ENCODE peak calls at places on chromosomes 13 and 19, in six cellular contexts. One of them, this sample, is unnamed.
A peak's percentile ranks its signal among the peaks of the same experiment; 100 is the strongest.

GRCh38 chr19:40358773-40359172 is 10.3 kb downstream of the PLD3 start:
- DNase-seq in heart left ventricle: no peak
- DNase-seq in CD8-positive, alpha-beta memory T cell: no peak
- DNase-seq in left lung: no peak
- DNase-seq in lower lobe of right lung: no peak
- DNase-seq in tibial artery: no peak
- DNase-seq in this sample: peak; percentile 52

GRCh38 chr19:38206006-38206745 is 17.8 kb downstream of the DPF1 start:
- DNase-seq in heart left ventricle: no peak
- DNase-seq in CD8-positive, alpha-beta memory T cell: no peak
- DNase-seq in left lung: no peak
- DNase-seq in lower lobe of right lung: no peak
- DNase-seq in tibial artery: peak; percentile 47
- DNase-seq in this sample: no peak

GRCh38 chr13:111506131-111506530 is 185.7 kb downstream of the TEX29 start:
- DNase-seq in heart left ventricle: no peak
- DNase-seq in CD8-positive, alpha-beta memory T cell: no peak
- DNase-seq in left lung: peak; percentile 45
- DNase-seq in lower lobe of right lung: no peak
- DNase-seq in tibial artery: no peak
- DNase-seq in this sample: no peak

GRCh38 chr13:113122571-113123225 is at the start of gene F10:
- DNase-seq in heart left ventricle: peak; percentile 59
- DNase-seq in CD8-positive, alpha-beta memory T cell: no peak
- DNase-seq in left lung: peak; percentile 79
- DNase-seq in lower lobe of right lung: peak; percentile 48
- DNase-seq in tibial artery: peak; percentile 80
- DNase-seq in this sample: peak; percentile 94

GRCh38 chr13:71912524-71912923 is 45.5 kb upstream of the DACH1 start:
- DNase-seq in heart left ventricle: no peak
- DNase-seq in CD8-positive, alpha-beta memory T cell: no peak
- DNase-seq in left lung: no peak
- DNase-seq in lower lobe of right lung: no peak
- DNase-seq in tibial artery: no peak
- DNase-seq in this sample: no peak

GRCh38 chr13:91078093-91078679 is 269.3 kb upstream of the MIR17HG start:
- DNase-seq in heart left ventricle: no peak
- DNase-seq in CD8-positive, alpha-beta memory T cell: no peak
- DNase-seq in left lung: no peak
- DNase-seq in lower lobe of right lung: no peak
- DNase-seq in tibial artery: no peak
- DNase-seq in this sample: no peak

GRCh38 chr19:52646571-52647222 is 8.5 kb upstream of the ZNF83 start:
- DNase-seq in heart left ventricle: no peak
- DNase-seq in CD8-positive, alpha-beta memory T cell: no peak
- DNase-seq in left lung: no peak
- DNase-seq in lower lobe of right lung: no peak
- DNase-seq in tibial artery: no peak
- DNase-seq in this sample: no peak

GRCh38 chr19:47380559-47380958 is 31.4 kb downstream of the DHX34 start:
- DNase-seq in heart left ventricle: no peak
- DNase-seq in CD8-positive, alpha-beta memory T cell: no peak
- DNase-seq in left lung: no peak
- DNase-seq in lower lobe of right lung: no peak
- DNase-seq in tibial artery: no peak
- DNase-seq in this sample: no peak

GRCh38 chr13:32581177-32581786 is 5.0 kb upstream of the PDS5B start:
- DNase-seq in heart left ventricle: no peak
- DNase-seq in CD8-positive, alpha-beta memory T cell: peak; percentile 17
- DNase-seq in left lung: no peak
- DNase-seq in lower lobe of right lung: no peak
- DNase-seq in tibial artery: no peak
- DNase-seq in this sample: no peak

GRCh38 chr19:14595558-14595957 is 12.7 kb downstream of the CLEC17A start:
- DNase-seq in heart left ventricle: no peak
- DNase-seq in CD8-positive, alpha-beta memory T cell: no peak
- DNase-seq in left lung: no peak
- DNase-seq in lower lobe of right lung: no peak
- DNase-seq in tibial artery: no peak
- DNase-seq in this sample: no peak

GRCh38 chr19:58356236-58356970 is 3.1 kb upstream of the A1BG start:
- DNase-seq in heart left ventricle: no peak
- DNase-seq in CD8-positive, alpha-beta memory T cell: peak; percentile 64
- DNase-seq in left lung: peak; percentile 73
- DNase-seq in lower lobe of right lung: peak; percentile 45
- DNase-seq in tibial artery: no peak
- DNase-seq in this sample: no peak

GRCh38 chr13:84230568-84230967 is 348.3 kb upstream of the SLITRK1 start:
- DNase-seq in heart left ventricle: no peak
- DNase-seq in CD8-positive, alpha-beta memory T cell: no peak
- DNase-seq in left lung: no peak
- DNase-seq in lower lobe of right lung: no peak
- DNase-seq in tibial artery: no peak
- DNase-seq in this sample: no peak

GRCh38 chr19:16899566-16900075 is 10.8 kb downstream of the F2RL3 start:
- DNase-seq in heart left ventricle: no peak
- DNase-seq in CD8-positive, alpha-beta memory T cell: no peak
- DNase-seq in left lung: no peak
- DNase-seq in lower lobe of right lung: peak; percentile 73
- DNase-seq in tibial artery: no peak
- DNase-seq in this sample: no peak

GRCh38 chr13:36986462-36987240 is 12.5 kb downstream of the ALG5 start:
- DNase-seq in heart left ventricle: no peak
- DNase-seq in CD8-positive, alpha-beta memory T cell: no peak
- DNase-seq in left lung: no peak
- DNase-seq in lower lobe of right lung: no peak
- DNase-seq in tibial artery: no peak
- DNase-seq in this sample: no peak

GRCh38 chr13:51444922-51445321 is 7.9 kb downstream of the INTS6 start:
- DNase-seq in heart left ventricle: no peak
- DNase-seq in CD8-positive, alpha-beta memory T cell: no peak
- DNase-seq in left lung: no peak
- DNase-seq in lower lobe of right lung: no peak
- DNase-seq in tibial artery: no peak
- DNase-seq in this sample: no peak

GRCh38 chr13:45953082-45953481 is 99.5 kb downstream of the ZC3H13 start:
- DNase-seq in heart left ventricle: no peak
- DNase-seq in CD8-positive, alpha-beta memory T cell: no peak
- DNase-seq in left lung: no peak
- DNase-seq in lower lobe of right lung: no peak
- DNase-seq in tibial artery: no peak
- DNase-seq in this sample: no peak

GRCh38 chr19:5191091-5191490 is 149.5 kb downstream of the PTPRS start:
- DNase-seq in heart left ventricle: no peak
- DNase-seq in CD8-positive, alpha-beta memory T cell: no peak
- DNase-seq in left lung: no peak
- DNase-seq in lower lobe of right lung: no peak
- DNase-seq in tibial artery: no peak
- DNase-seq in this sample: no peak

GRCh38 chr13:52929826-52930225 is 81.4 kb upstream of the PCDH8 start:
- DNase-seq in heart left ventricle: no peak
- DNase-seq in CD8-positive, alpha-beta memory T cell: no peak
- DNase-seq in left lung: no peak
- DNase-seq in lower lobe of right lung: no peak
- DNase-seq in tibial artery: no peak
- DNase-seq in this sample: no peak

GRCh38 chr13:83515267-83515666 is 367.0 kb downstream of the SLITRK1 start:
- DNase-seq in heart left ventricle: no peak
- DNase-seq in CD8-positive, alpha-beta memory T cell: no peak
- DNase-seq in left lung: no peak
- DNase-seq in lower lobe of right lung: no peak
- DNase-seq in tibial artery: no peak
- DNase-seq in this sample: no peak

GRCh38 chr13:113145911-113146598 is 12.4 kb upstream of the PROZ start:
- DNase-seq in heart left ventricle: no peak
- DNase-seq in CD8-positive, alpha-beta memory T cell: no peak
- DNase-seq in left lung: no peak
- DNase-seq in lower lobe of right lung: no peak
- DNase-seq in tibial artery: no peak
- DNase-seq in this sample: peak; percentile 43

GRCh38 chr13:80871481-80871880 is 530.6 kb upstream of the SPRY2 start:
- DNase-seq in heart left ventricle: no peak
- DNase-seq in CD8-positive, alpha-beta memory T cell: no peak
- DNase-seq in left lung: no peak
- DNase-seq in lower lobe of right lung: no peak
- DNase-seq in tibial artery: no peak
- DNase-seq in this sample: no peak

GRCh38 chr13:84940167-84940566 is 859.1 kb downstream of the SLITRK6 start:
- DNase-seq in heart left ventricle: no peak
- DNase-seq in CD8-positive, alpha-beta memory T cell: no peak
- DNase-seq in left lung: peak; percentile 37
- DNase-seq in lower lobe of right lung: no peak
- DNase-seq in tibial artery: no peak
- DNase-seq in this sample: no peak

GRCh38 chr13:78239681-78240080 is 321.1 kb upstream of the EDNRB start:
- DNase-seq in heart left ventricle: no peak
- DNase-seq in CD8-positive, alpha-beta memory T cell: no peak
- DNase-seq in left lung: no peak
- DNase-seq in lower lobe of right lung: no peak
- DNase-seq in tibial artery: no peak
- DNase-seq in this sample: no peak

DNA sequence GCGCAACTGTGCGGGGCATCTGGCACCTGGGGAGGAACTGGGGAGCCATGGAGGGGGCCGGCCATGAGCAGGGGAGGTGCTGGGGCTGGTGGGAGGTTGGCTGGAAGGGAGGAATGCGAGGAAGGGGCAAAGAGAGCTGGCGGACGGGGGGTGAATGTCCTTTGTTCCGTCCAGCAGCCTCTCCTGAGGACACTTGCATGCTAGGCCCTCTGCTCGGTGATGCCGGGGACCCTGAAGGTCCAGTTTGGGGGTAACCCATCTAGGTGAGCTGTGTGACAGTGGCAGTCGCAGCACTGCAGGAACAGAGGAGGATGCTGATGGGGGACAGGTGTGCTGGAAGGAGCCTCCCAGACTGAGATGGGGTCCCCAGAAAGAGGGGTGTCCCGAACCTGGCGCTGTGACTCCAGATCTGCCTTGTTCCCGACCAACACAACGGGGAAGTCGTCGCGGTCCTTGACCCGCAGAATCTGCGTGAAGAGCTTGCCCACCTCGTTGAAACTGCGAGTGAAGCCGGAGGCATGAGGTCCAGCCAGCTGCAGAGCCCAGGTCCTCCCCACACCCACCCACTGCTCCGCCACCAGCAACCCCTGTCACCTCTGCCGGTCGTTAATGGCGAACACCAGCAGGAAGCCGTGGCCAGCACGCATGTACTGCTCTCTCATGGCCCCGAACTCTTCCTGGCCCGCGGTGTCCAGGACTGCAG is 3.6 kb downstream of the RRAS start:
- DNase-seq in heart left ventricle: no peak
- DNase-seq in CD8-positive, alpha-beta memory T cell: no peak
- DNase-seq in left lung: no peak
- DNase-seq in lower lobe of right lung: no peak
- DNase-seq in tibial artery: no peak
- DNase-seq in this sample: peak; percentile 23
- H3K27ac ChIP-seq in heart left ventricle: peak overlapping the region; percentile 11
- H3K27ac ChIP-seq in CD8-positive, alpha-beta memory T cell: no peak overlapping the region
- H3K27ac ChIP-seq in left lung: peak overlapping the region; percentile 55
- H3K27ac ChIP-seq in lower lobe of right lung: peak overlapping the region; percentile 65
- H3K27ac ChIP-seq in tibial artery: peak overlapping the region; percentile 38
- H3K27ac ChIP-seq in this sample: no peak overlapping the region

GRCh38 chr19:19223636-19224035 is 11.9 kb downstream of the NCAN start:
- DNase-seq in heart left ventricle: no peak
- DNase-seq in CD8-positive, alpha-beta memory T cell: no peak
- DNase-seq in left lung: no peak
- DNase-seq in lower lobe of right lung: no peak
- DNase-seq in tibial artery: no peak
- DNase-seq in this sample: no peak

GRCh38 chr19:19224150-19224851 is 12.5 kb downstream of the NCAN start:
- DNase-seq in heart left ventricle: no peak
- DNase-seq in CD8-positive, alpha-beta memory T cell: no peak
- DNase-seq in left lung: peak; percentile 10
- DNase-seq in lower lobe of right lung: no peak
- DNase-seq in tibial artery: no peak
- DNase-seq in this sample: no peak

GRCh38 chr19:19226204-19226603 is 14.4 kb downstream of the NCAN start:
- DNase-seq in heart left ventricle: no peak
- DNase-seq in CD8-positive, alpha-beta memory T cell: no peak
- DNase-seq in left lung: peak; percentile 23
- DNase-seq in lower lobe of right lung: no peak
- DNase-seq in tibial artery: no peak
- DNase-seq in this sample: no peak

GRCh38 chr19:19226663-19227062 is 14.9 kb downstream of the NCAN start:
- DNase-seq in heart left ventricle: no peak
- DNase-seq in CD8-positive, alpha-beta memory T cell: no peak
- DNase-seq in left lung: peak; percentile 31
- DNase-seq in lower lobe of right lung: no peak
- DNase-seq in tibial artery: no peak
- DNase-seq in this sample: no peak

GRCh38 chr19:19224852-19225494 is 13.2 kb downstream of the NCAN start:
- DNase-seq in heart left ventricle: peak; percentile 37
- DNase-seq in CD8-positive, alpha-beta memory T cell: peak; percentile 75
- DNase-seq in left lung: peak; percentile 95
- DNase-seq in lower lobe of right lung: peak; percentile 87
- DNase-seq in tibial artery: peak; percentile 69
- DNase-seq in this sample: peak; percentile 81
- H3K4me1 ChIP-seq in heart left ventricle: peaks cover 5% of the 10 kb centered on the region
- H3K4me1 ChIP-seq in CD8-positive, alpha-beta memory T cell: peaks cover 9% of the 10 kb centered on the region
- H3K4me1 ChIP-seq in left lung: peaks cover 9% of the 10 kb centered on the region
- H3K4me1 ChIP-seq in lower lobe of right lung: peaks cover 10% of the 10 kb centered on the region
- H3K4me1 ChIP-seq in tibial artery: peaks cover 8% of the 10 kb centered on the region
- H3K4me1 ChIP-seq in this sample: peaks cover 5% of the 10 kb centered on the region

DNA sequence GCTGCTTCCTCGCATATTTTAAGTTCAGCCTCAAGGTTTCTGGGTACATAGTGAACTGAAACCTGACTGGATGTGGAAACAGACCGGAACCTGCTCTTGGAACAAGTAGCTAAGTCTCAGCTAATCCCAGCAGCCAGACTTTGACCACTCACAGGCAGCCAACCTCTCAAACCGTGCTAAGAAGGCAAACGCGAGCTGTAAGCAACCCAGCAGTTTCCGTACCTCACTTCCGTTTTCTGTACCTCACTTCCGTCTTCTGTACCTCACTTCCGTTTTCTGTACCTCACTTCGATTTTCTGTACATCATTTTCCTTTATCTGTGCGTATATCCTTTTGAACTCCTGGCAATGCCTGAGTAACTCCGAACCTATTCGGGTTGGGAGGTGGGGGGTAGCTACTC is 96.8 kb downstream of the SUCLA2 start:
- DNase-seq in heart left ventricle: no peak
- DNase-seq in CD8-positive, alpha-beta memory T cell: no peak
- DNase-seq in left lung: no peak
- DNase-seq in lower lobe of right lung: no peak
- DNase-seq in tibial artery: no peak
- DNase-seq in this sample: no peak
- H3K27ac ChIP-seq in heart left ventricle: no peak overlapping the region
- H3K27ac ChIP-seq in CD8-positive, alpha-beta memory T cell: no peak overlapping the region
- H3K27ac ChIP-seq in left lung: peak overlapping the region; percentile 7
- H3K27ac ChIP-seq in lower lobe of right lung: peak overlapping the region; percentile 38
- H3K27ac ChIP-seq in tibial artery: no peak overlapping the region
- H3K27ac ChIP-seq in this sample: no peak overlapping the region

DNA sequence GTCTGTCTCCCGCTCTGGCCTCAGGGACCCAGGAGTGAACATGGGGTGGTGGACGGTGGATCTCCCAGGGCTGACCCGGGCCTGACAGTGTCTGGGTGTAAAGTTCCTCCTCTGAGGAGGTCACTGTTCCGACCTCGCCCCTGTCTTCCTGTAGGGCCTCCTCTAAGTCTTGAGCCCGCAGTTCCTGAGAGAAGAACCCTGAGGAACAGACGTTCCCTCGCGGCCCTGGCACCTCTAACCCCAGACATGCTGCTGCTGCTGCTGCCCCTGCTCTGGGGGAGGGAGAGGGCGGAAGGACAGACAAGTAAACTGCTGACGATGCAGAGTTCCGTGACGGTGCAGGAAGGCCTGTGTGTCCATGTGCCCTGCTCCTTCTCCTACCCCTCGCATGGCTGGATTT is at the start of gene SIGLEC9:
- DNase-seq in heart left ventricle: peak; percentile 49
- DNase-seq in CD8-positive, alpha-beta memory T cell: peak; percentile 10
- DNase-seq in left lung: peak; percentile 90
- DNase-seq in lower lobe of right lung: peak; percentile 79
- DNase-seq in tibial artery: peak; percentile 75
- DNase-seq in this sample: peak; percentile 78
- H3K4me1 ChIP-seq in heart left ventricle: peaks cover 5% of the 10 kb centered on the region
- H3K4me1 ChIP-seq in CD8-positive, alpha-beta memory T cell: peaks cover 91% of the 10 kb centered on the region
- H3K4me1 ChIP-seq in left lung: peaks cover 67% of the 10 kb centered on the region
- H3K4me1 ChIP-seq in lower lobe of right lung: peaks cover 30% of the 10 kb centered on the region
- H3K4me1 ChIP-seq in tibial artery: no peaks in the 10 kb centered on the region
- H3K4me1 ChIP-seq in this sample: no peaks in the 10 kb centered on the region